ENCODE peak calls at places on chromosomes 5 and 9, in four cellular contexts. Y is stimulated activated CD8-positive, alpha-beta memory T cell treated with anti-CD3 and anti-CD28 coated beads, Interleukin-15, amount 100 ng/mL, for 4 hours; P is activated CD4-positive, alpha-beta T cell treated with anti-CD3 and anti-CD28 coated beads, Interleukin-2, amount 50 U/mL, for 1 hour; L is memory B cell. K is an unnamed sample.
A peak's percentile ranks its signal among the peaks of the same experiment; 100 is the strongest.

GRCh38 chr9:4738866-4739586 is 2.0 kb downstream of the AK3 start:
- DNase-seq in L (no peak), Y (no peak), P (no peak), K (no peak)

GRCh38 chr5:11903121-11903613 is 1.1 kb downstream of the CTNND2 start:
- DNase-seq in P (no peak), L (no peak), Y (no peak), K (no peak)

GRCh38 chr5:113034182-113034773 is 57.7 kb downstream of the DCP2 start:
- DNase-seq in Y (no peak), L (no peak), P (no peak), K (no peak)

GRCh38 chr5:24630925-24631324 is 13.9 kb downstream of the CDH10 start:
- DNase-seq in P (no peak), Y (no peak), L (no peak), K (no peak)

GRCh38 chr9:89702401-89702800 is 97.6 kb downstream of the GADD45G start:
- DNase-seq in Y (no peak), P (no peak), L (no peak), K (no peak)

GRCh38 chr5:39409036-39409435 is 15.7 kb downstream of the DAB2 start:
- DNase-seq in L (no peak), P (no peak), Y (no peak), K (no peak)

GRCh38 chr9:125153712-125154367 is 10.5 kb upstream of the SCAI start:
- DNase-seq in L (no peak), P (no peak), Y (no peak), K (no peak)

GRCh38 chr5:763998-764781 is 20.3 kb downstream of the ZDHHC11B start:
- DNase-seq in Y (no peak), L (no peak), P (no peak), K (no peak)

GRCh38 chr9:98864257-98865180 is 57.0 kb downstream of the GALNT12 start:
- DNase-seq in Y (no peak), L (no peak), P (no peak), K (no peak)

GRCh38 chr5:38070304-38070703 is 188.1 kb upstream of the EGFLAM start:
- DNase-seq in P (no peak), Y (no peak), L (no peak), K (no peak)

GRCh38 chr5:96177303-96177869 is 215.7 kb upstream of the ELL2 start:
- DNase-seq in Y (no peak), L (no peak), P (no peak), K (no peak)

GRCh38 chr5:91332267-91333044 is 50.7 kb downstream of the ARRDC3 start:
- DNase-seq in L (no peak), Y (no peak), P (no peak), K (no peak)

GRCh38 chr9:113669523-113670115 is 206.1 kb downstream of the RGS3 start:
- DNase-seq in P (no peak), Y (no peak), L (no peak), K (no peak)

GRCh38 chr5:104119529-104119928 is 556.9 kb upstream of the NUDT12 start:
- DNase-seq in P (no peak), Y (no peak), L (no peak), K (no peak)

GRCh38 chr9:108950168-108950567 is 16.0 kb downstream of the ABITRAM start:
- DNase-seq in P (no peak), L (no peak), Y (no peak), K (no peak)

GRCh38 chr5:149773245-149774095 is 43.4 kb downstream of the PPARGC1B start:
- DNase-seq in Y (no peak), P (no peak), L (no peak), K (no peak)

GRCh38 chr5:134007581-134008256 is 2.9 kb upstream of the VDAC1 start:
- DNase-seq in L (no peak), Y (no peak), P (no peak), K (no peak)

GRCh38 chr5:172558076-172558990 is 82.7 kb upstream of the NEURL1B start:
- DNase-seq in P (no peak), L (no peak), Y (no peak), K (no peak)

GRCh38 chr9:336039-336438 is 121.4 kb downstream of the DOCK8 start:
- DNase-seq in Y (no peak), L (no peak), P (no peak), K (no peak)

GRCh38 chr9:128733256-128733655 is 9.3 kb upstream of the ZDHHC12 start:
- DNase-seq in P (no peak), Y (no peak), L (no peak), K (no peak)

GRCh38 chr5:41408676-41409443 is 101.5 kb downstream of the PLCXD3 start:
- DNase-seq in Y (no peak), P (no peak), L (no peak), K (no peak)

GRCh38 chr9:131697097-131697496 is 42.8 kb downstream of the RAPGEF1 start:
- DNase-seq in P (no peak), Y (no peak), L (no peak), K (no peak)

GRCh38 chr5:154309361-154309725 is 118.8 kb downstream of the GALNT10 start:
- DNase-seq in P (no peak), Y (no peak), L (no peak), K (no peak)

GRCh38 chr5:178546675-178547033 is 43.5 kb downstream of the COL23A1 start:
- DNase-seq in P (no peak), L (no peak), Y (no peak), K (no peak)

GRCh38 chr9:106860731-106861584 is 2.0 kb upstream of the ZNF462 start:
- DNase-seq in L (no peak), Y (no peak), P (no peak), K (no peak)

GRCh38 chr9:114317665-114318357 is 5.1 kb upstream of the ORM1 start:
- DNase-seq in P (no peak), L (no peak), Y (no peak), K (no peak)

GRCh38 chr5:159099049-159099760 is 511 bp downstream of the EBF1 start:
- DNase-seq in Y (no peak), L (peak; percentile 67), P (no peak), K (peak; percentile 37)

GRCh38 chr5:96067902-96068614 is 106.4 kb upstream of the ELL2 start:
- DNase-seq in L (no peak), Y (no peak), P (no peak), K (no peak)

GRCh38 chr5:135641329-135642178 is 62.8 kb upstream of the CXCL14 start:
- DNase-seq in P (no peak), Y (no peak), L (no peak), K (no peak)

GRCh38 chr5:60604771-60605170 is 95.2 kb downstream of the DEPDC1B start:
- DNase-seq in L (no peak), Y (no peak), P (no peak), K (no peak)

GRCh38 chr5:119288364-119289047 is 67.3 kb upstream of the TNFAIP8 start:
- DNase-seq in P (no peak), L (no peak), Y (no peak), K (no peak)

GRCh38 chr5:33088176-33088575 is 352.6 kb upstream of the TARS1 start:
- DNase-seq in P (no peak), L (no peak), Y (no peak), K (no peak)

GRCh38 chr5:123776761-123777160 is 264.8 kb downstream of the CSNK1G3 start:
- DNase-seq in Y (no peak), P (no peak), L (no peak), K (no peak)

GRCh38 chr9:1619915-1620705 is 395.0 kb upstream of the SMARCA2 start:
- DNase-seq in Y (no peak), L (no peak), P (no peak), K (no peak)